ENCODE peak calls at places on chromosomes 13 and 19, in eight cellular contexts. E is IMR-90, C is mesendoderm, X is HCT116, Y is mammary epithelial cell, O is neural progenitor cell, Q is neuronal stem cell, W is fibroblast of lung. B is an unnamed sample.

GRCh38 chr13:32381539-32381938 is 46.4 kb downstream of the N4BP2L1 start:
- DNase-seq in E (peak), C (peak), X (peak), Y (peak), O (peak), Q (peak), W (peak), B (peak)

GRCh38 chr13:44797685-44798084 is 191.6 kb downstream of the NUFIP1 start:
- DNase-seq in E (no peak), C (no peak), X (no peak), Y (no peak), O (no peak), Q (no peak), W (no peak), B (no peak)

GRCh38 chr13:30400376-30400775 is 21.9 kb upstream of the UBE2L5 start:
- DNase-seq in E (no peak), C (no peak), X (no peak), Y (no peak), O (no peak), Q (no peak), W (no peak), B (no peak)

GRCh38 chr13:49256841-49257240 is 9.1 kb downstream of the CDADC1 start:
- DNase-seq in E (peak), C (no peak), X (no peak), Y (no peak), O (no peak), Q (no peak), W (peak), B (no peak)

GRCh38 chr19:33702606-33703437 is 81.1 kb downstream of the CHST8 start:
- DNase-seq in E (no peak), C (no peak), X (no peak), Y (no peak), O (no peak), Q (no peak), W (no peak), B (no peak)

GRCh38 chr13:20270163-20270865 is 38.2 kb upstream of the GJB6 start:
- DNase-seq in E (no peak), C (no peak), X (no peak), Y (peak), O (no peak), Q (no peak), W (no peak), B (no peak)

GRCh38 chr13:107069107-107069776 is 501.3 kb upstream of the ARGLU1 start:
- DNase-seq in E (peak), C (peak), X (no peak), Y (no peak), O (peak), Q (no peak), W (peak), B (no peak)

GRCh38 chr13:71789952-71790351 is 77.1 kb downstream of the DACH1 start:
- DNase-seq in E (no peak), C (no peak), X (no peak), Y (no peak), O (no peak), Q (no peak), W (peak), B (no peak)

DNA sequence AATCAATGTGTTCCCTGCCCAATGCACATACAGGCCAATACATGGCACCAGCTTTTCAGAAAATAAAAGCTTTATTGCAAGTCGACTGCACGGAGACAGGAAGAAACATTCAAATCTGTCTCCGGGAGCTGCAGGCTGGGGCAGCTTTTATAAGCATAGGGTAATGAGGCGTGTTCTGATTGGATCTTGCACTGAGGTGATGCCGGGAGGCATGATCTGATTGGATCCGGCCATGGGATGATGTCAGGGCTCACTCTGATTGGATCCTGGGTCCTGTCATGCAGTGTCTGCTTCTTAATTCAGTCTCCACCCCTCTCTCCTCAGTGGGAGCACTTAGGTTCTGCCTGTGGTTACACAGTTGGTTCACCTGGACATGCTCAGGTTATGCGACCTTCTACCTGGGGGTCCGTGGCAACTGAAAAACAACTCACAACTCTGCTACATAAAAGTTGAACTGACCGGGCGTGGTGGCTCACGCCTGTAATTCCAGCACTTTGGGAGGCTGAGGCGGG is 11.8 kb upstream of the FBN3 start:
- DNase-seq in E (no peak), C (peak), X (peak), Y (peak), O (peak), Q (no peak), W (peak), B (peak)
- H3K9ac ChIP-seq in E (no peak), C (no peak), X (no peak), Y (no peak), O (no peak), Q (no peak), W (no peak), B (no peak)

GRCh38 chr19:17303167-17303939 is at the start of gene ABHD8:
- DNase-seq in E (peak), C (peak), X (peak), Y (peak), O (peak), Q (peak), W (peak), B (peak)
- H3K9ac ChIP-seq in E (peak), C (peak), X (peak), Y (no peak), O (no peak), Q (peak), W (peak), B (no peak)

GRCh38 chr13:27446986-27447583 is 3.3 kb downstream of the MTIF3 start:
- DNase-seq in E (no peak), C (no peak), X (no peak), Y (no peak), O (no peak), Q (no peak), W (no peak), B (peak)

GRCh38 chr13:27449081-27449603 is 1.2 kb downstream of the MTIF3 start:
- DNase-seq in E (no peak), C (no peak), X (no peak), Y (peak), O (no peak), Q (no peak), W (no peak), B (no peak)

GRCh38 chr13:27449936-27450828 is at the start of gene MTIF3:
- DNase-seq in E (peak), C (peak), X (peak), Y (peak), O (peak), Q (peak), W (peak), B (peak)

GRCh38 chr13:27450921-27451461 is 627 bp upstream of the MTIF3 start:
- DNase-seq in E (peak), C (peak), X (peak), Y (peak), O (peak), Q (peak), W (peak), B (peak)

DNA sequence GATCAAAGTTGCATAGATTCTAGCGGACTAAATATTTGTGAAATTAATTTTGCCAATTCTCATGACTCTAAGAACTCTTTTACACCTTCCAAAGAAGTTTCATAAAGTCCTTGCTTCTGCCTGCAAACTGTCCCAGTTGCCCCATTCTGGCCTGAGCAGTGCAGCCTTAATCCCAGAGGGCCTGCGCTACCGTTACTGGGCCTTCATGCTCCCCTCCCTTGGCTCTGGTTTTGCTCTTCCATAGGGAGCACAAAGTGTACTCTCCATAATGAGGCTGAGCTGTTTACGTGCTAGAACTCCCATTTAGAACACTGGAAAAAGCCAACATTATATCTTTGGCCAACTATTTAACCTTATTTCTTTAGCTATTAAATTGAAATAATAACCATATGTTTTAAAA is 2.1 kb downstream of the MTIF3 start:
- DNase-seq in E (no peak), C (no peak), X (no peak), Y (no peak), O (no peak), Q (no peak), W (no peak), B (no peak)
- H3K9ac ChIP-seq in E (no peak), C (no peak), X (no peak), Y (no peak), O (no peak), Q (no peak), W (no peak), B (peak)

GRCh38 chr13:73966331-73966730 is 167.9 kb downstream of the KLF12 start:
- DNase-seq in E (no peak), C (no peak), X (no peak), Y (no peak), O (no peak), Q (no peak), W (no peak), B (no peak)

GRCh38 chr13:73970413-73971055 is 163.7 kb downstream of the KLF12 start:
- DNase-seq in E (no peak), C (no peak), X (no peak), Y (no peak), O (no peak), Q (no peak), W (peak), B (no peak)

GRCh38 chr13:73972503-73972902 is 161.7 kb downstream of the KLF12 start:
- DNase-seq in E (no peak), C (no peak), X (no peak), Y (no peak), O (no peak), Q (no peak), W (no peak), B (no peak)

GRCh38 chr13:73971481-73971880 is 162.7 kb downstream of the KLF12 start:
- DNase-seq in E (no peak), C (no peak), X (no peak), Y (no peak), O (no peak), Q (no peak), W (peak), B (no peak)

GRCh38 chr13:73967397-73968165 is 166.6 kb downstream of the KLF12 start:
- DNase-seq in E (no peak), C (no peak), X (no peak), Y (no peak), O (no peak), Q (no peak), W (no peak), B (no peak)
- H3K9ac ChIP-seq in E (no peak), C (no peak), X (no peak), Y (no peak), O (no peak), Q (no peak), W (no peak), B (no peak)

DNA sequence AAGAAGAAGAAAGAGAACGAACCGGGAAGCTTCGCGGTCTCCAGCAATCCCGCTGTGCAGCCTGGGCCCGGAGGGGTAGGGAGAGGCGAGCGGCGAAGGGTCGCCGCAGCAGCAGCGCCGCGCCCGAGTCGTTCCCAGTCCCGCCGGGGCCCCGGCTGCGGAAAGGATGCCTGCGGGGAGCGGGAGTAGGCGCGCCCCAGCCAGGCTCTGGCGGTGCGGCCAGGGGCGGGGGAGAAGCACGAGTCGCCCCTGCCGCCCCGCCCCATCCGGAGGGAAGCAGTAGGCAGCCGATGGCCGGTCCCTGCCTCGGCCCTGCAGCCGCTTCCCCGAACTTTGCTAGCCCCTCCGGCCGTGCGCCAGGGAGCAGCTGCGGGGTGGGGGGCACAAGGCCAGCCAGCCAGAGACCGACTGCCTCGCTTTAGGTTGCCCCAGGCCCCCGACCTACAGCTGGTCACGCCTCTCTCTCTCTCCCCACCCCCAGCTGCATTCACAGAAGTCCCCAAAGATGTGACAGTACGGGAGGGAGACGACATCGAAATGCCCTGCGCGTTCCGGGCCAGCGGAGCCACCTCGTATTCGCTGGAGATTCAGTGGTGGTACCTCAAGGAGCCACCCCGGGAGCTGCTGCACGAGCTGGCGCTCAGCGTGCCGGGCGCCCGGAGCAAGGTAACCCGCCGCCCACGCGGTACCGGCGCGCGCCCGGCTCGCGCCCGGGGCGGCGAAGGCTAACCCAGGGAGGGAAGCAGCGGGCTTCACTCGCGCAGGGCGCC is 1.1 kb downstream of the VSTM2B start:
- DNase-seq in E (no peak), C (peak), X (no peak), Y (peak), O (peak), Q (peak), W (no peak), B (no peak)
- H3K9ac ChIP-seq in E (no peak), C (peak), X (no peak), Y (no peak), O (no peak), Q (peak), W (no peak), B (no peak)

DNA sequence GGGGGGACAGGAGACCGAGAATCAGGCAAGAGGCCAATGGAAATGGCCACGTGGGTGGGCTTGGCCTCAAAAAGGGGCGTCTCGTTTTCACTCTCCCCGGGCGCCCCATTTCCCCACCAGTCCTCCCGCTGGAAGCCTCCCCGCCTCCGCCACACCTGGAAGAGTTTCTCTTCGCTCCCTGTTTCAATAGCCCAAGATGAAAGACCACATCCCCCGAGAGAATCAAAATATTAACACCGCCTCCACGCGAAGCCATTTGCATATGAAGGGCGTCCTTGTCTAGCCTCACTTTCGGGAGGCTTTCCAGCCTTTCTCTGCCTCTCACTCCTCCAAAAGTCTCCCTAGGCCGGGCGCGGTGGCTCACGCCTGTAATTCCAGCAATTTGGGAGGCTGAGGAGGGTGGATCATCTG is 691 bp upstream of the OLFM2 start:
- DNase-seq in E (no peak), C (no peak), X (no peak), Y (no peak), O (peak), Q (no peak), W (no peak), B (no peak)
- H3K9ac ChIP-seq in E (no peak), C (peak), X (peak), Y (no peak), O (no peak), Q (no peak), W (no peak), B (no peak)